ENCODE peak calls at places on chromosomes 16 and 17, in four cellular contexts. E is CD8-positive, alpha-beta memory T cell; Z is testis; M is upper lobe of right lung. U is an unnamed sample.

GRCh38 chr16:58082381-58082780 is 46.8 kb downstream of the CFAP20 start:
- DNase-seq in M (no peak), Z (no peak), E (no peak), U (no peak)

GRCh38 chr17:17684901-17685774 is 3.9 kb downstream of the RAI1 start:
- DNase-seq in Z (no peak), E (no peak), M (peak; percentile 77), U (no peak)

GRCh38 chr17:76556759-76557367 is 17.0 kb downstream of the PRCD start:
- DNase-seq in Z (no peak), E (peak; percentile 35), M (peak; percentile 83), U (peak; percentile 42)

GRCh38 chr16:85302018-85302847 is 190.0 kb upstream of the CIBAR2 start:
- DNase-seq in M (no peak), Z (no peak), E (no peak), U (no peak)

GRCh38 chr17:81436294-81436849 is 41.1 kb downstream of the BAHCC1 start:
- DNase-seq in Z (peak; percentile 53), E (no peak), M (no peak), U (no peak)

GRCh38 chr17:30235386-30236296 is at the start of gene SLC6A4:
- DNase-seq in M (no peak), Z (no peak), E (no peak), U (no peak)

GRCh38 chr17:4072487-4073157 is 70.2 kb downstream of the ZZEF1 start:
- DNase-seq in M (no peak), E (no peak), Z (no peak), U (no peak)

GRCh38 chr16:6095414-6095813 is 997.8 kb upstream of the EEF2KMT start:
- DNase-seq in E (no peak), Z (no peak), M (no peak), U (no peak)

GRCh38 chr16:57343131-57343731 is 15.4 kb upstream of the CCL22 start:
- DNase-seq in Z (no peak), E (no peak), M (no peak), U (no peak)

GRCh38 chr16:56662357-56663354 is 4.9 kb downstream of the MT1F start:
- DNase-seq in E (no peak), Z (no peak), M (no peak), U (no peak)

GRCh38 chr16:85398688-85399582 is 214.2 kb upstream of the GSE1 start:
- DNase-seq in M (no peak), E (no peak), Z (no peak), U (no peak)

GRCh38 chr17:80246266-80246681 is 14.4 kb upstream of the RNF213 start:
- DNase-seq in E (no peak), M (no peak), Z (no peak), U (no peak)

GRCh38 chr17:17959520-17960361 is 12.5 kb downstream of the TOM1L2 start:
- DNase-seq in M (no peak), Z (no peak), E (no peak), U (no peak)

GRCh38 chr17:39360537-39360936 is 40.9 kb downstream of the FBXL20 start:
- DNase-seq in M (no peak), E (no peak), Z (peak; percentile 72), U (no peak)

GRCh38 chr17:38559880-38560230 is 45.9 kb downstream of the SRCIN1 start:
- DNase-seq in M (no peak), E (no peak), Z (no peak), U (no peak)

GRCh38 chr17:31680126-31680525 is 178.9 kb downstream of the COPRS start:
- DNase-seq in E (no peak), M (no peak), Z (no peak), U (no peak)

GRCh38 chr16:9567674-9568073 is 476.2 kb downstream of the HAPSTR1 start:
- DNase-seq in M (no peak), Z (no peak), E (no peak), U (no peak)

GRCh38 chr16:75380870-75381269 is 52.4 kb downstream of the CFDP1 start:
- DNase-seq in E (no peak), M (no peak), Z (no peak), U (no peak)

GRCh38 chr17:17416400-17417360 is 60.1 kb upstream of the MED9 start:
- DNase-seq in E (no peak), M (peak; percentile 75), Z (no peak), U (no peak)

GRCh38 chr17:20271016-20271610 is 196.2 kb downstream of the LGALS9B start:
- DNase-seq in E (no peak), M (no peak), Z (no peak), U (no peak)

GRCh38 chr17:80142929-80143328 is 4.0 kb downstream of the EIF4A3 start:
- DNase-seq in M (no peak), Z (no peak), E (no peak), U (no peak)

GRCh38 chr17:51228177-51228576 is 31.7 kb downstream of the MBTD1 start:
- DNase-seq in Z (no peak), E (no peak), M (no peak), U (no peak)

GRCh38 chr17:75783803-75784472 is 668 bp upstream of the UNK start:
- DNase-seq in E (no peak), M (peak; percentile 77), Z (peak; percentile 40), U (no peak)

GRCh38 chr17:74737299-74738050 is 419 bp downstream of the RAB37 start:
- DNase-seq in M (no peak), Z (no peak), E (peak; percentile 53), U (no peak)

GRCh38 chr17:68435361-68435760 is 21.9 kb downstream of the WIPI1 start:
- DNase-seq in E (no peak), M (no peak), Z (no peak), U (no peak)

GRCh38 chr17:56593741-56594527 is 435 bp downstream of the NOG start:
- DNase-seq in M (peak; percentile 85), Z (peak; percentile 63), E (no peak), U (no peak)
- H3K4me3 ChIP-seq in M (peak overlapping the region; percentile 58), Z (peak overlapping the region; percentile 53), E (peak overlapping the region; percentile 67), U (peak overlapping the region; percentile 64)

DNA sequence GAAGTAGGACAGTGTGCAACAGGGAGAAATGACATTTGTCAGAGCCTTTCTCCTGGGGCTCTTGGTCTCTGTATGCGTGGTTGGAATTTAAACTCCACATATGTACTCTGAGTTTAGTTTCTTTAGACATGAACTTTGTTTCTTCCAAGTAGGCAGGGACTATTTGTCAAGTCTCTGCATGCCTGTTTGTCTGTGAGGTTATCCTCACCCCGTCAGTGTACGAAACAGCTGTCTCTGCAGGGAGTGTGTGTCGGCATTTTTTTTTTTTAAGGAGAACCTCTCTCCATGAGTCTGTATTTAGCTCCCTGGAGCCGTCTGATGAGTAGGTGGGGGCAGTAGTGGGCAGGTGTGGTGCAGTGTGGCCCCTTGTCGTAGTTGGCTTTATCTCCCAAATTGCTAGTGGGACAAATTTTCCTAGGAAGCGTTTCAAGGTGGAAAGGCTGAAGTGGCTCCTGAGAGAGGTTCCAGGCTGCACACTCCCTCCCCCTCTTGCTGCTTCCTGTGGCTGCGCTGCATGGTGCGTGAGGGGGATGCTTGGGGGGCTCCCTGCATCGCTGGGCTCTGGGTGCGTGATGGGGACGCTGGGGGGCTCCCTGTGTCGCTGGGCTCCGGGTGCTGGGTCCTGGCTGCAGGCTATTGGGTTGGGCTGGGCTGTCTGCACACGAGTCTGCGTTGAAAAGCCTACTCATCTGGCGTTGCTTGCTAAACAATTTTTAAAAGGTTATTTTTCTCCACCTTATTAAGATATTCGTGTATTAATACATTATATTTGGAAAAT is 29.9 kb downstream of the NDEL1 start:
- DNase-seq in M (no peak), E (no peak), Z (no peak), U (no peak)
- H3K36me3 ChIP-seq in M (peaks cover 71% of the 10 kb centered on the region), E (peaks cover 49% of the 10 kb centered on the region), Z (no peaks in the 10 kb centered on the region), U (peaks cover 70% of the 10 kb centered on the region)

GRCh38 chr17:13851889-13852288 is 217.4 kb upstream of the COX10 start:
- DNase-seq in M (no peak), E (no peak), Z (no peak), U (no peak)
- H3K4me3 ChIP-seq in M (no peak overlapping the region), E (no peak overlapping the region), Z (no peak overlapping the region), U (no peak overlapping the region)

GRCh38 chr17:61420128-61420527 is 20.5 kb downstream of the TBX2 start:
- DNase-seq in Z (no peak), M (no peak), E (no peak), U (no peak)
- H3K36me3 ChIP-seq in Z (no peaks in the 10 kb centered on the region), M (no peaks in the 10 kb centered on the region), E (no peaks in the 10 kb centered on the region), U (no peaks in the 10 kb centered on the region)